ENCODE peak calls at places on chromosomes 2 and 18, in four cellular contexts. M, N, I and T are unnamed samples.

GRCh38 chr2:8445580-8445979 is 236.3 kb upstream of the ID2 start:
- DNase-seq in M (no peak), N (no peak), I (no peak), T (no peak)

GRCh38 chr18:26516964-26517363 is 31.4 kb downstream of the KCTD1 start:
- DNase-seq in M (no peak), N (no peak), I (no peak), T (no peak)

GRCh38 chr18:3014501-3015202 is 1.7 kb upstream of the LPIN2 start:
- DNase-seq in M (no peak), N (no peak), I (no peak), T (no peak)

GRCh38 chr18:331231-331771 is 63.5 kb upstream of the THOC1 start:
- DNase-seq in M (peak), N (peak), I (no peak), T (peak)

GRCh38 chr18:68428666-68429065 is 286.2 kb downstream of the TMX3 start:
- DNase-seq in M (no peak), N (no peak), I (no peak), T (peak)

GRCh38 chr2:132909427-132909826 is 239.4 kb upstream of the LYPD1 start:
- DNase-seq in M (peak), N (peak), I (no peak), T (no peak)

GRCh38 chr2:219181531-219181930 is 3.5 kb downstream of the RETREG2 start:
- DNase-seq in M (no peak), N (no peak), I (no peak), T (no peak)

GRCh38 chr2:58107803-58108710 is 61.5 kb downstream of the VRK2 start:
- DNase-seq in M (peak), N (peak), I (peak), T (peak)

GRCh38 chr18:39235118-39235719 is 1669.6 kb upstream of the CELF4 start:
- DNase-seq in M (no peak), N (no peak), I (no peak), T (no peak)

GRCh38 chr2:199985625-199986207 is 30.3 kb downstream of the MAIP1 start:
- DNase-seq in M (peak), N (no peak), I (no peak), T (peak)

GRCh38 chr18:8706981-8707940 is 1.9 kb downstream of the MTCL1 start:
- DNase-seq in M (peak), N (peak), I (no peak), T (no peak)

GRCh38 chr18:13136689-13137040 is 81.9 kb upstream of the LDLRAD4 start:
- DNase-seq in M (no peak), N (no peak), I (no peak), T (no peak)

GRCh38 chr2:11042841-11043240 is 112.4 kb upstream of the SLC66A3 start:
- DNase-seq in M (no peak), N (no peak), I (no peak), T (no peak)

GRCh38 chr2:18723219-18723618 is 133.8 kb upstream of the NT5C1B start:
- DNase-seq in M (no peak), N (no peak), I (no peak), T (no peak)

GRCh38 chr18:76246579-76246978 is 248.5 kb downstream of the ZNF516 start:
- DNase-seq in M (peak), N (no peak), I (no peak), T (no peak)

GRCh38 chr2:126399001-126399400 is 257.0 kb upstream of the GYPC start:
- DNase-seq in M (no peak), N (no peak), I (no peak), T (no peak)

GRCh38 chr2:165621086-165621560 is 151.6 kb downstream of the CSRNP3 start:
- DNase-seq in M (peak), N (no peak), I (no peak), T (peak)

GRCh38 chr2:110724820-110725219 is 7.6 kb upstream of the ACOXL start:
- DNase-seq in M (no peak), N (no peak), I (no peak), T (no peak)

GRCh38 chr18:9619545-9619944 is 5.2 kb upstream of the PPP4R1 start:
- DNase-seq in M (peak), N (no peak), I (no peak), T (peak)

GRCh38 chr2:230155359-230155758 is 64.4 kb downstream of the SP110 start:
- DNase-seq in M (no peak), N (no peak), I (no peak), T (no peak)

GRCh38 chr2:227376911-227377396 is 2.2 kb downstream of the TM4SF20 start:
- DNase-seq in M (peak), N (no peak), I (peak), T (peak)

GRCh38 chr2:173058097-173058496 is 17.5 kb upstream of the MAP3K20 start:
- DNase-seq in M (peak), N (no peak), I (no peak), T (peak)

GRCh38 chr18:75230210-75231052 is 19.8 kb downstream of the TSHZ1 start:
- DNase-seq in M (no peak), N (no peak), I (no peak), T (no peak)

GRCh38 chr2:201093573-201093972 is 21.8 kb downstream of the NDUFB3 start:
- DNase-seq in M (peak), N (no peak), I (no peak), T (no peak)

GRCh38 chr2:45964226-45964841 is 312.9 kb downstream of the PRKCE start:
- DNase-seq in M (peak), N (peak), I (peak), T (peak)

GRCh38 chr2:178484245-178485041 is 4.2 kb downstream of the PLEKHA3 start:
- DNase-seq in M (no peak), N (no peak), I (no peak), T (peak)

GRCh38 chr2:164657129-164657528 is 35.8 kb upstream of the GRB14 start:
- DNase-seq in M (peak), N (peak), I (peak), T (peak)

GRCh38 chr2:10235909-10236550 is 66.7 kb upstream of the HPCAL1 start:
- DNase-seq in M (no peak), N (no peak), I (no peak), T (no peak)

GRCh38 chr2:85777441-85777861 is 23.7 kb downstream of the ATOH8 start:
- DNase-seq in M (peak), N (no peak), I (no peak), T (no peak)
- H3K4me3 ChIP-seq in M (no peak), N (no peak), I (no peak), T (no peak)

GRCh38 chr2:222483513-222484039 is 59.2 kb downstream of the SGPP2 start:
- DNase-seq in M (no peak), N (no peak), I (no peak), T (peak)
- TF ChIP-seq CTCF in M (no peak), N (no peak), I (no peak), T (no peak)

DNA sequence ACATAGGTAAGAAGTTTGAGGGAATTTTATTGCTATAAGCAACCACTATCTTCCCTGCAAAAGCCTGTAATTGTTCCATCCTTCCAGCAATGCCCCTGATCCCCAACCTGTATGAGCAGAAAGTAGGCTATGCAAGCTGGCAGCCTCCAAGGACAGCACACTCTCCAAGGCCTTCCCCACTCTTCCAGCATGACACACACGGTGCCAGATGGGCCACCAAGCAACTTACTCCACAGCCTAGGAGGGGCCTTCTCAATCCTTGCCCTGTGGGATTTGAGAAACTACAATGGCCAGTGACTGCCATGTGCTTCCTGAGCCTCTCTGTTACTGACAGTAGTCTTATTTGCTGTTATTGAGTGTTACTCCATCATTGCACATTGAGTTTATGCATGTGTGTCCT is 137.5 kb downstream of the ACTR3 start:
- DNase-seq in M (no peak), N (no peak), I (no peak), T (no peak)
- H3K4me3 ChIP-seq in M (no peak), N (no peak), I (no peak), T (no peak)

GRCh38 chr2:79855264-79856006 is 342.6 kb downstream of the CTNNA2 start:
- DNase-seq in M (peak), N (no peak), I (no peak), T (no peak)
- TF ChIP-seq CTCF in M (peak), N (no peak), I (peak), T (peak)

GRCh38 chr18:48940854-48941531 is 9.8 kb downstream of the SMAD7 start:
- DNase-seq in M (no peak), N (no peak), I (no peak), T (no peak)

GRCh38 chr18:48943333-48943732 is 7.4 kb downstream of the SMAD7 start:
- DNase-seq in M (no peak), N (no peak), I (no peak), T (no peak)

GRCh38 chr18:48942554-48943261 is 8.1 kb downstream of the SMAD7 start:
- DNase-seq in M (peak), N (peak), I (peak), T (peak)

GRCh38 chr18:48941672-48942071 is 9.1 kb downstream of the SMAD7 start:
- DNase-seq in M (no peak), N (no peak), I (no peak), T (no peak)

GRCh38 chr18:48942086-48942485 is 8.7 kb downstream of the SMAD7 start:
- DNase-seq in M (no peak), N (no peak), I (no peak), T (no peak)
- H3K4me3 ChIP-seq in M (no peak), N (peak), I (peak), T (no peak)

GRCh38 chr18:56009451-56009850 is 421.5 kb upstream of the TCF4 start:
- DNase-seq in M (no peak), N (no peak), I (no peak), T (peak)
- TF ChIP-seq CTCF in M (no peak), N (no peak), I (no peak), T (no peak)

DNA sequence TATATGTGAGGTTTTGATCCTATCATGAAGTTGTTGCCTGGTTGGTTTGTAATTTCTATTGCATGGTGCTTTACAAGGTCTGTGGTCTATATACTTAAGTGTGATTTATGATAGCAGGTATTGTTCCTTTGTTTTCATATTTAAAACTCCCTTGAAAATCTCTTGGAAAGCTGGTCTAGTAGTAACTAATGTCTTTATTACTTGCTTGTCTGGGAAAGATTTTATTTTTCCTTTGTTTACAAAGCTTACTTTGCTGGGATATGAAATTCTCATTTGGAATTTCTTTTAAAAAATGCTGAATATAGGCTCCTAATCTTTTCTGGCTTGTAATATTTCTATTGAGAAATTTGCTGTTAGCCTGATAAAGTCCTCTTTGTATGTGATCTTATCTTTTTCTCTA is 862.9 kb upstream of the NXPH2 start:
- DNase-seq in M (no peak), N (no peak), I (no peak), T (no peak)
- H3K4me3 ChIP-seq in M (no peak), N (no peak), I (no peak), T (no peak)

DNA sequence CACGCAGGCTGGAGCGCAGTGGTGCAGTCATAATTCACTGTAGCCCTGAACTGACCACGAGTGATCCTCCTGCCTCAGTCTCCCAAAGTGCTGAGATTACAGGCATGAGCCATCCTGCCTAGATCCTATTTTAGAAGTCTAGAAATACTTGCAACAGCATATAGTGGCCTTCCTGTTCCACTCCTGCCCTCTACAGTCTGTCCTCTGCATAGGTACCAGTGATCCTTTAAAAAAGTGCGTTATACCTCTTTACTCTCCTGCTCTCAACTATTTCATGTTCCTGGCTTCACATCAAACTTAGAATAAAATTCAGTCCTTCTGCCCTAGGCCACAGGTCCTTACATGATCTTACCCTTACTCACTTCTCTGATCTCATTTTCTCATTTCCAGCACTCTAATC is 6.0 kb downstream of the COMMD1 start:
- DNase-seq in M (no peak), N (no peak), I (no peak), T (no peak)
- TF ChIP-seq CTCF in M (peak), N (peak), I (peak), T (no peak)

GRCh38 chr2:75416420-75417342 is 144.1 kb downstream of the EVA1A start:
- DNase-seq in M (no peak), N (no peak), I (no peak), T (no peak)
- H3K4me3 ChIP-seq in M (no peak), N (no peak), I (no peak), T (no peak)

GRCh38 chr2:207748993-207749392 is 20.7 kb downstream of the FZD5 start:
- DNase-seq in M (no peak), N (no peak), I (no peak), T (no peak)
- TF ChIP-seq CTCF in M (no peak), N (no peak), I (no peak), T (no peak)